ENCODE peak calls at places on chromosomes 5 and 9, in nine cellular contexts. H is ovary, A is sigmoid colon, J is HepG2, Y is transverse colon, D is SK-N-SH, M is stomach, V is tibial nerve, Q is GM12878. L is an unnamed sample.
A peak's percentile ranks its signal among the peaks of the same experiment; 100 is the strongest.

GRCh38 chr9:81424431-81424830 is 264.9 kb downstream of the TLE1 start:
- DNase-seq in H (no peak), A (no peak), J (no peak), Y (no peak), D (no peak), M (no peak), V (no peak), Q (no peak), L (no peak)

GRCh38 chr9:86321373-86321772 is 32.8 kb downstream of the TUT7 start:
- DNase-seq in H (no peak), A (no peak), J (no peak), Y (no peak), D (no peak), M (no peak), V (no peak), Q (no peak), L (no peak)

GRCh38 chr9:21455320-21455719 is 15.1 kb downstream of the IFNA1 start:
- DNase-seq in H (no peak), A (no peak), J (peak; percentile 17), Y (peak; percentile 16), D (peak; percentile 8), M (no peak), V (no peak), Q (no peak), L (no peak)

GRCh38 chr5:62265648-62266112 is 40.3 kb upstream of the KIF2A start:
- DNase-seq in H (no peak), A (no peak), J (no peak), Y (no peak), D (no peak), M (no peak), V (no peak), Q (no peak), L (no peak)

GRCh38 chr5:158060216-158060615 is 201.3 kb upstream of the CLINT1 start:
- DNase-seq in H (no peak), A (no peak), J (no peak), Y (no peak), D (no peak), M (no peak), V (no peak), Q (no peak), L (no peak)

GRCh38 chr9:105503873-105504272 is 54.1 kb upstream of the FKTN start:
- DNase-seq in H (no peak), A (no peak), J (no peak), Y (no peak), D (no peak), M (no peak), V (no peak), Q (peak; percentile 52), L (no peak)

GRCh38 chr9:106916491-106917235 is 53.7 kb downstream of the ZNF462 start:
- DNase-seq in H (peak; percentile 54), A (peak; percentile 71), J (peak; percentile 23), Y (peak; percentile 73), D (no peak), M (no peak), V (peak; percentile 20), Q (no peak), L (no peak)

GRCh38 chr9:38346811-38347735 is 45.4 kb upstream of the ALDH1B1 start:
- DNase-seq in H (no peak), A (peak; percentile 24), J (no peak), Y (no peak), D (no peak), M (no peak), V (no peak), Q (no peak), L (no peak)

GRCh38 chr9:81462759-81463158 is 226.6 kb downstream of the TLE1 start:
- DNase-seq in H (no peak), A (no peak), J (no peak), Y (no peak), D (no peak), M (no peak), V (no peak), Q (no peak), L (no peak)

DNA sequence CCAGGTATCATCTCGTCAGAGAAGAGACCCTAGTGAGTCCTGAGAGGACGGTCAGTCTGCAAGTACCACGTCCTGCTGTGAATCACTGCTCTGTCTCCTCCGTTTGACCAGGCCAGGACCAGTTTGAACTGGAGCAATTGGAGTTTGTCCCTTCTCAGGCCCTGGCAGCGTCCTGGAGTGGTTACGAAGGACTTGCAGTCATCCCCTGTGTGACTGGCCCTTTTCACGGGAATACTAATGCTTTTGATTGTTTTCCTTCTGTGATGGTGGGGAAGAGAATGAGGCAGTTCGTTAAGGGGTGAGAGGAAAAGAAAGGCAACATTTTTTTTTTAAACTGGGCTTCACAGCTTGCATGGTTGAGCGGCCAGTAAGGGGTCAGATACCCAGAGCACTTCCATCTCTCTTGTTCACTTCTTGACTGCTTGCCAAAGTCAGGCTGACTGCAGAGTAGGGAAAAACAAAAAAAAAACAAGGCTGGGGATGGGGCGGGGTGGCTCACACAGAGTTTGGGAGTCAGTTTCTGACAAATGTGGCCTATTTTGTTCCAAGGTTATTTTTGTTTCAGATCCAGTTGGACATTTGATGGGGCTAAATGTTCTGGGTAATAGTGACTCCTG is 153.5 kb upstream of the STK32A start:
- DNase-seq in H (no peak), A (peak; percentile 69), J (no peak), Y (no peak), D (no peak), M (no peak), V (no peak), Q (no peak), L (no peak)
- TF ChIP-seq EP300 in H (no peak), A (no peak), J (no peak), Y (no peak), D (no peak), M (no peak), V (no peak), Q (no peak), L (no peak)

DNA sequence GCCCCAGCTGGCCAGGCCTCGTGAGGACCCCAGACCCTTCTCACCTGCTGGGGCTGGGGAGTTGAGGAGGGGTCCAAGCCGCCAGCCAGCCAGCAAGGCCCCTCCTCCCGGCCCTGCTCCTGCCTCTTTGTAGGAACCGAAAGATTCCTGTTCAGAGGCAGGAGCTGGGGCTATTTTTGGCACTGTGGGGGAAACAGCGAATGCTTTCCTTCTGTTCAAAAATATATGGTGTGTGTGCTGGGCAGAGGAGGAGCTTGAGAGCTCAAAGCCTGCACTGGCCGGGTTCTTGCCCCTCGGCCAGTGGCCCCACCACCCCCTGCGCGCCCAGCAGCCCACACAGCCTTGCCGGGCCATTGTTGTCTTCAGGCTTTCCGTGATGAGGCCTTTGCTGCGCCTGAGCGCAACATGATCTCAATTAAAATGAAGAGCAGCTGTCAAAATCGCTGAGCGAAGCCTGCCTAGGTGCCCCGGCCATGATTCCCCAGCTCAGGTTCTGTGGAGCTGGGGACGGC is 13.3 kb downstream of the NCS1 start:
- DNase-seq in H (peak; percentile 44), A (no peak), J (no peak), Y (no peak), D (no peak), M (no peak), V (no peak), Q (no peak), L (no peak)
- H3K4me1 ChIP-seq in H (peaks cover 25% of the 10 kb centered on the region), A (peaks cover 99% of the 10 kb centered on the region), J (peaks cover 30% of the 10 kb centered on the region), Y (peaks cover 63% of the 10 kb centered on the region), D (peaks cover 43% of the 10 kb centered on the region), M (peaks cover 70% of the 10 kb centered on the region), V (peaks cover 4% of the 10 kb centered on the region), Q (no peaks in the 10 kb centered on the region), L (peaks cover 100% of the 10 kb centered on the region)

DNA sequence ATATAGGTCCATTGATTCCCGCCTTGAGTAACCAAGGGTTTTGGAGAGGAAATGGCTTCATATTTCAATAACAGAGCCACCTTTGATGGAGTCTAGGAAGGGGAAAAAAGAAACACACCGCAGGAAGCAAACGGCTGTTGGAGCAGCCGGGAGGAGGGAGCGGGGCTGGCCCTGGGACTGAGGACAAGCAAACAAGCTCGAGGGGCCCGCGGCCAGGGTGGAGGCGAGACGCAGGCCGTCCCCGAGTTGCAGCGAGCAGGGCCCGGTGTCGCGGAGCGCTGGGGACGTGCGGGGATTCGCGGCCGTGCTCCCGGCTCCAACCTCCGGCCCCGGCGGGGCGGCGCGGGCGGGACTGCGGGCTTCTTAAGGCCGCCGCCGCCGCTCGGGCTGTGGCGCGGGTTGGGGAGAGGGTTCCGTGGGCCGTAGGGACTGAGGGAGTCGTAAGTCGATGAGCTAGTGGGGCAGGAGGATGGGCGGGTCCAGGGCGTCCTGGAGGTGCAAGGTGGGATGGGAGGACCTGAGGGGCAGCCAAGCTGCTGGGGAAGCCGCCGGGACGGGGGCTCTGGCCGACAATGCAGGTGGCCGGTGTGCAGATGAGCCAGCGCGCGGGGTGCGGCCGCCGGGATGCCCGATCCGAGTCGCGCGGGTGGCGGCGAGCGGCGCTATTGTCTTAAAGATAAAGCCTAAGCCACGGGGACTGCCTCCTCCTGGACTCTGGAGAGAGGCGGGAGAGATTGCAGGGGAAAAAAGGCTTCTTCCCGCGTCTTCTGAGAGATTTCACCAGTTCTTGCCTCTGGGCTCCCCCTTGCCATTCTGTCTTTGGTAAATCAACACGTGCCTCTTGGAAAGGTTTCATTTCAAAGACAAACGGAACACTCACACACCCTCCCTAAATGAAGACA is 1.5 kb upstream of the HAPLN1 start:
- DNase-seq in H (peak; percentile 43), A (peak; percentile 76), J (peak; percentile 20), Y (peak; percentile 83), D (peak; percentile 85), M (peak; percentile 49), V (peak; percentile 33), Q (no peak), L (no peak)
- TF ChIP-seq CTCF in H (no peak), A (no peak), J (peak; percentile 85), Y (peak; percentile 26), D (peak; percentile 74), M (no peak), V (peak; percentile 36), Q (peak; percentile 29), L (peak; percentile 25)

GRCh38 chr9:137680445-137681358 is 61.9 kb downstream of the EHMT1 start:
- DNase-seq in H (no peak), A (no peak), J (no peak), Y (no peak), D (no peak), M (no peak), V (no peak), Q (no peak), L (no peak)

GRCh38 chr9:137683307-137683864 is 64.6 kb downstream of the EHMT1 start:
- DNase-seq in H (no peak), A (no peak), J (no peak), Y (no peak), D (no peak), M (no peak), V (no peak), Q (no peak), L (no peak)

GRCh38 chr9:137679695-137680305 is 61.0 kb downstream of the EHMT1 start:
- DNase-seq in H (no peak), A (no peak), J (no peak), Y (no peak), D (no peak), M (no peak), V (no peak), Q (no peak), L (no peak)

GRCh38 chr9:137685035-137685885 is 66.5 kb downstream of the EHMT1 start:
- DNase-seq in H (no peak), A (no peak), J (no peak), Y (no peak), D (no peak), M (no peak), V (no peak), Q (no peak), L (no peak)

GRCh38 chr9:137682431-137682991 is 63.7 kb downstream of the EHMT1 start:
- DNase-seq in H (no peak), A (no peak), J (no peak), Y (no peak), D (no peak), M (no peak), V (no peak), Q (no peak), L (no peak)
- TF ChIP-seq EP300 in H (no peak), A (no peak), J (no peak), Y (no peak), D (no peak), M (no peak), V (no peak), Q (no peak), L (no peak)